ENCODE peak calls at places on chromosomes 3 and 15, in four cellular contexts. M is mammary epithelial cell, V is NCI-H2081, D is LoVo. I is an unnamed sample.

GRCh38 chr15:44712108-44713005 is 1.0 kb downstream of the B2M start:
- DNase-seq in M (peak), D (peak), V (peak), I (peak)

GRCh38 chr3:197512691-197513571 is 42.8 kb downstream of the BDH1 start:
- DNase-seq in M (no peak), V (no peak), D (no peak), I (no peak)

GRCh38 chr3:172564499-172564898 is 41.3 kb upstream of the TNFSF10 start:
- DNase-seq in D (no peak), V (no peak), M (no peak), I (no peak)

GRCh38 chr3:66629431-66630368 is 128.9 kb upstream of the LRIG1 start:
- DNase-seq in M (no peak), D (no peak), V (no peak), I (no peak)

GRCh38 chr3:156820687-156821070 is 5.5 kb upstream of the LEKR1 start:
- DNase-seq in D (no peak), M (no peak), V (no peak), I (no peak)

GRCh38 chr15:89845305-89845893 is 30.7 kb upstream of the ANPEP start:
- DNase-seq in D (peak), M (peak), V (no peak), I (peak)

GRCh38 chr3:57015350-57015729 is 45.1 kb upstream of the SPATA12 start:
- DNase-seq in M (no peak), D (no peak), V (no peak), I (no peak)

GRCh38 chr3:45631486-45631885 is 36.9 kb downstream of the LIMD1 start:
- DNase-seq in M (no peak), D (no peak), V (no peak), I (no peak)

GRCh38 chr3:184765730-184766074 is 46.3 kb upstream of the VPS8 start:
- DNase-seq in D (peak), V (no peak), M (peak), I (peak)

GRCh38 chr15:80701676-80702311 is 6.7 kb downstream of the ABHD17C start:
- DNase-seq in D (no peak), M (no peak), V (no peak), I (no peak)

GRCh38 chr3:179745109-179745508 is 92.3 kb downstream of the USP13 start:
- DNase-seq in V (no peak), D (no peak), M (no peak), I (no peak)